ENCODE peak calls at places on chromosomes 7 and 10, in ten cellular contexts. One of them, this sample, is unnamed.

GRCh38 chr10:133292919-133293809 is 15.5 kb downstream of the TUBGCP2 start:
- DNase-seq in nephron progenitor cell: no peak
- DNase-seq in GM10248: no peak
- DNase-seq in dorsolateral prefrontal cortex: no peak
- DNase-seq in ovary: no peak
- DNase-seq in GM13977: no peak
- DNase-seq in epithelial cell of proximal tubule: no peak
- DNase-seq in Peyer's patch: no peak
- DNase-seq in lung: no peak
- DNase-seq in RWPE1: peak
- DNase-seq in this sample: no peak

GRCh38 chr7:77989981-77990566 is 191.5 kb downstream of the PHTF2 start:
- DNase-seq in nephron progenitor cell: no peak
- DNase-seq in GM10248: no peak
- DNase-seq in dorsolateral prefrontal cortex: no peak
- DNase-seq in ovary: no peak
- DNase-seq in GM13977: no peak
- DNase-seq in epithelial cell of proximal tubule: no peak
- DNase-seq in Peyer's patch: peak
- DNase-seq in lung: no peak
- DNase-seq in RWPE1: no peak
- DNase-seq in this sample: no peak

GRCh38 chr10:18216482-18216881 is 76.3 kb downstream of the CACNB2 start:
- DNase-seq in nephron progenitor cell: no peak
- DNase-seq in GM10248: no peak
- DNase-seq in dorsolateral prefrontal cortex: no peak
- DNase-seq in ovary: peak
- DNase-seq in GM13977: no peak
- DNase-seq in epithelial cell of proximal tubule: no peak
- DNase-seq in Peyer's patch: no peak
- DNase-seq in lung: no peak
- DNase-seq in RWPE1: no peak
- DNase-seq in this sample: no peak

GRCh38 chr10:127117125-127117524 is 79.3 kb downstream of the INSYN2A start:
- DNase-seq in nephron progenitor cell: peak
- DNase-seq in GM10248: no peak
- DNase-seq in dorsolateral prefrontal cortex: no peak
- DNase-seq in ovary: peak
- DNase-seq in GM13977: no peak
- DNase-seq in epithelial cell of proximal tubule: no peak
- DNase-seq in Peyer's patch: peak
- DNase-seq in lung: no peak
- DNase-seq in RWPE1: peak
- DNase-seq in this sample: peak

GRCh38 chr7:48299580-48300169 is 128.4 kb downstream of the ABCA13 start:
- DNase-seq in nephron progenitor cell: peak
- DNase-seq in GM10248: peak
- DNase-seq in dorsolateral prefrontal cortex: peak
- DNase-seq in ovary: peak
- DNase-seq in GM13977: peak
- DNase-seq in epithelial cell of proximal tubule: no peak
- DNase-seq in Peyer's patch: peak
- DNase-seq in lung: peak
- DNase-seq in RWPE1: peak
- DNase-seq in this sample: peak

GRCh38 chr10:98431016-98431415 is 15.7 kb downstream of the HPS1 start:
- DNase-seq in nephron progenitor cell: no peak
- DNase-seq in GM10248: no peak
- DNase-seq in dorsolateral prefrontal cortex: no peak
- DNase-seq in ovary: no peak
- DNase-seq in GM13977: peak
- DNase-seq in epithelial cell of proximal tubule: peak
- DNase-seq in Peyer's patch: no peak
- DNase-seq in lung: no peak
- DNase-seq in RWPE1: no peak
- DNase-seq in this sample: no peak

GRCh38 chr10:11118696-11119095 is 101.0 kb downstream of the CELF2 start:
- DNase-seq in nephron progenitor cell: no peak
- DNase-seq in GM10248: no peak
- DNase-seq in dorsolateral prefrontal cortex: no peak
- DNase-seq in ovary: no peak
- DNase-seq in GM13977: no peak
- DNase-seq in epithelial cell of proximal tubule: no peak
- DNase-seq in Peyer's patch: no peak
- DNase-seq in lung: no peak
- DNase-seq in RWPE1: no peak
- DNase-seq in this sample: no peak

GRCh38 chr7:39085590-39086049 is 107.9 kb downstream of the POU6F2 start:
- DNase-seq in nephron progenitor cell: peak
- DNase-seq in GM10248: no peak
- DNase-seq in dorsolateral prefrontal cortex: peak
- DNase-seq in ovary: no peak
- DNase-seq in GM13977: no peak
- DNase-seq in epithelial cell of proximal tubule: peak
- DNase-seq in Peyer's patch: no peak
- DNase-seq in lung: no peak
- DNase-seq in RWPE1: no peak
- DNase-seq in this sample: no peak

GRCh38 chr10:122157451-122157850 is 113.6 kb upstream of the BTBD16 start:
- DNase-seq in nephron progenitor cell: no peak
- DNase-seq in GM10248: no peak
- DNase-seq in dorsolateral prefrontal cortex: no peak
- DNase-seq in ovary: no peak
- DNase-seq in GM13977: no peak
- DNase-seq in epithelial cell of proximal tubule: no peak
- DNase-seq in Peyer's patch: no peak
- DNase-seq in lung: no peak
- DNase-seq in RWPE1: no peak
- DNase-seq in this sample: no peak

GRCh38 chr7:133183042-133183441 is 69.8 kb upstream of the EXOC4 start:
- DNase-seq in nephron progenitor cell: no peak
- DNase-seq in GM10248: no peak
- DNase-seq in dorsolateral prefrontal cortex: no peak
- DNase-seq in ovary: no peak
- DNase-seq in GM13977: no peak
- DNase-seq in epithelial cell of proximal tubule: no peak
- DNase-seq in Peyer's patch: no peak
- DNase-seq in lung: no peak
- DNase-seq in RWPE1: no peak
- DNase-seq in this sample: no peak

GRCh38 chr7:84372155-84372621 is 177.6 kb upstream of the SEMA3A start:
- DNase-seq in nephron progenitor cell: no peak
- DNase-seq in GM10248: no peak
- DNase-seq in dorsolateral prefrontal cortex: no peak
- DNase-seq in ovary: no peak
- DNase-seq in GM13977: no peak
- DNase-seq in epithelial cell of proximal tubule: peak
- DNase-seq in Peyer's patch: no peak
- DNase-seq in lung: no peak
- DNase-seq in RWPE1: peak
- DNase-seq in this sample: peak

GRCh38 chr7:142438235-142438922 is 180.5 kb upstream of the PRSS58 start:
- DNase-seq in nephron progenitor cell: peak
- DNase-seq in GM10248: peak
- DNase-seq in dorsolateral prefrontal cortex: no peak
- DNase-seq in ovary: no peak
- DNase-seq in GM13977: peak
- DNase-seq in epithelial cell of proximal tubule: no peak
- DNase-seq in Peyer's patch: peak
- DNase-seq in lung: no peak
- DNase-seq in RWPE1: no peak
- DNase-seq in this sample: no peak

GRCh38 chr7:81632418-81632817 is 137.4 kb downstream of the HGF start:
- DNase-seq in nephron progenitor cell: no peak
- DNase-seq in GM10248: no peak
- DNase-seq in dorsolateral prefrontal cortex: no peak
- DNase-seq in ovary: no peak
- DNase-seq in GM13977: no peak
- DNase-seq in epithelial cell of proximal tubule: no peak
- DNase-seq in Peyer's patch: no peak
- DNase-seq in lung: no peak
- DNase-seq in RWPE1: peak
- DNase-seq in this sample: no peak

GRCh38 chr7:80232969-80233724 is 98.5 kb downstream of the GNAI1 start:
- DNase-seq in nephron progenitor cell: no peak
- DNase-seq in GM10248: no peak
- DNase-seq in dorsolateral prefrontal cortex: no peak
- DNase-seq in ovary: no peak
- DNase-seq in GM13977: no peak
- DNase-seq in epithelial cell of proximal tubule: no peak
- DNase-seq in Peyer's patch: no peak
- DNase-seq in lung: no peak
- DNase-seq in RWPE1: no peak
- DNase-seq in this sample: no peak

GRCh38 chr10:115826391-115826790 is 446.6 kb downstream of the GFRA1 start:
- DNase-seq in nephron progenitor cell: no peak
- DNase-seq in GM10248: no peak
- DNase-seq in dorsolateral prefrontal cortex: no peak
- DNase-seq in ovary: no peak
- DNase-seq in GM13977: no peak
- DNase-seq in epithelial cell of proximal tubule: no peak
- DNase-seq in Peyer's patch: no peak
- DNase-seq in lung: no peak
- DNase-seq in RWPE1: no peak
- DNase-seq in this sample: no peak

GRCh38 chr10:106619353-106619752 is 545.2 kb downstream of the SORCS1 start:
- DNase-seq in nephron progenitor cell: no peak
- DNase-seq in GM10248: no peak
- DNase-seq in dorsolateral prefrontal cortex: no peak
- DNase-seq in ovary: no peak
- DNase-seq in GM13977: no peak
- DNase-seq in epithelial cell of proximal tubule: no peak
- DNase-seq in Peyer's patch: no peak
- DNase-seq in lung: no peak
- DNase-seq in RWPE1: no peak
- DNase-seq in this sample: no peak

GRCh38 chr10:110985497-110986270 is 66.3 kb downstream of the SHOC2 start:
- DNase-seq in nephron progenitor cell: no peak
- DNase-seq in GM10248: no peak
- DNase-seq in dorsolateral prefrontal cortex: no peak
- DNase-seq in ovary: no peak
- DNase-seq in GM13977: no peak
- DNase-seq in epithelial cell of proximal tubule: no peak
- DNase-seq in Peyer's patch: no peak
- DNase-seq in lung: no peak
- DNase-seq in RWPE1: no peak
- DNase-seq in this sample: no peak

GRCh38 chr7:44473295-44473694 is 17.2 kb downstream of the NUDCD3 start:
- DNase-seq in nephron progenitor cell: no peak
- DNase-seq in GM10248: no peak
- DNase-seq in dorsolateral prefrontal cortex: no peak
- DNase-seq in ovary: no peak
- DNase-seq in GM13977: no peak
- DNase-seq in epithelial cell of proximal tubule: peak
- DNase-seq in Peyer's patch: no peak
- DNase-seq in lung: no peak
- DNase-seq in RWPE1: peak
- DNase-seq in this sample: no peak

GRCh38 chr10:106175760-106176377 is 988.6 kb downstream of the SORCS1 start:
- DNase-seq in nephron progenitor cell: no peak
- DNase-seq in GM10248: peak
- DNase-seq in dorsolateral prefrontal cortex: no peak
- DNase-seq in ovary: no peak
- DNase-seq in GM13977: peak
- DNase-seq in epithelial cell of proximal tubule: no peak
- DNase-seq in Peyer's patch: no peak
- DNase-seq in lung: no peak
- DNase-seq in RWPE1: peak
- DNase-seq in this sample: no peak

GRCh38 chr10:69663548-69663947 is 33.5 kb downstream of the FAM241B start:
- DNase-seq in nephron progenitor cell: no peak
- DNase-seq in GM10248: no peak
- DNase-seq in dorsolateral prefrontal cortex: no peak
- DNase-seq in ovary: no peak
- DNase-seq in GM13977: no peak
- DNase-seq in epithelial cell of proximal tubule: no peak
- DNase-seq in Peyer's patch: no peak
- DNase-seq in lung: no peak
- DNase-seq in RWPE1: no peak
- DNase-seq in this sample: no peak
- TF ChIP-seq CTCF in nephron progenitor cell: peak
- TF ChIP-seq CTCF in GM10248: no peak
- TF ChIP-seq CTCF in dorsolateral prefrontal cortex: no peak
- TF ChIP-seq CTCF in ovary: no peak
- TF ChIP-seq CTCF in GM13977: no peak
- TF ChIP-seq CTCF in epithelial cell of proximal tubule: no peak
- TF ChIP-seq CTCF in Peyer's patch: no peak
- TF ChIP-seq CTCF in lung: no peak
- TF ChIP-seq CTCF in RWPE1: no peak
- TF ChIP-seq CTCF in this sample: no peak

GRCh38 chr7:16926283-16926682 is 44.5 kb upstream of the AGR3 start:
- DNase-seq in nephron progenitor cell: no peak
- DNase-seq in GM10248: no peak
- DNase-seq in dorsolateral prefrontal cortex: no peak
- DNase-seq in ovary: no peak
- DNase-seq in GM13977: no peak
- DNase-seq in epithelial cell of proximal tubule: no peak
- DNase-seq in Peyer's patch: peak
- DNase-seq in lung: no peak
- DNase-seq in RWPE1: no peak
- DNase-seq in this sample: no peak
- TF ChIP-seq CTCF in nephron progenitor cell: peak
- TF ChIP-seq CTCF in GM10248: peak
- TF ChIP-seq CTCF in dorsolateral prefrontal cortex: peak
- TF ChIP-seq CTCF in ovary: no peak
- TF ChIP-seq CTCF in GM13977: peak
- TF ChIP-seq CTCF in epithelial cell of proximal tubule: peak
- TF ChIP-seq CTCF in Peyer's patch: peak
- TF ChIP-seq CTCF in lung: peak
- TF ChIP-seq CTCF in RWPE1: peak
- TF ChIP-seq CTCF in this sample: peak

GRCh38 chr10:6786579-6787031 is 206.5 kb upstream of the PRKCQ start:
- DNase-seq in nephron progenitor cell: no peak
- DNase-seq in GM10248: no peak
- DNase-seq in dorsolateral prefrontal cortex: peak
- DNase-seq in ovary: no peak
- DNase-seq in GM13977: no peak
- DNase-seq in epithelial cell of proximal tubule: peak
- DNase-seq in Peyer's patch: no peak
- DNase-seq in lung: no peak
- DNase-seq in RWPE1: peak
- DNase-seq in this sample: peak
- TF ChIP-seq CTCF in nephron progenitor cell: no peak
- TF ChIP-seq CTCF in GM10248: no peak
- TF ChIP-seq CTCF in dorsolateral prefrontal cortex: peak
- TF ChIP-seq CTCF in ovary: no peak
- TF ChIP-seq CTCF in GM13977: no peak
- TF ChIP-seq CTCF in epithelial cell of proximal tubule: peak
- TF ChIP-seq CTCF in Peyer's patch: no peak
- TF ChIP-seq CTCF in lung: no peak
- TF ChIP-seq CTCF in RWPE1: no peak
- TF ChIP-seq CTCF in this sample: peak

DNA sequence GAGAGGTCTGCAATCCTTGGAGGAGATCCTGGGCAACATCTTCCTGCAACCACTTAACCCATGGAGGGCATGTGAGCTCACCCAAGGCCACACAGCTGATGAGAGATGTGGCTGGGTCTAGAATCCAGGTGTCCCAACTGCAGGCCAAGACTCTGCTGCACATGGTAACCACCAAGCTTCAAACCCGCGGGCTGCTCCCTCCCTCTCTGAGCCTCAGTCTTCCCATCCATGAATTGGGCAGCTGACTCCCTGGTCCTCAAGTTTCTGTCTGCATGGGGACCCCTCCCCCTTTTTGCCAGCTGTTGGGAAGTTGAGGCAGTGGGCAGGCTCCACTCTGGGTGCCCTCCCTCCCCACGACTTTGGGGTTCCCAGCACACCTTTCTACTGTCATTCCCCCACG is 20.9 kb upstream of the INMT start:
- DNase-seq in nephron progenitor cell: no peak
- DNase-seq in GM10248: no peak
- DNase-seq in dorsolateral prefrontal cortex: no peak
- DNase-seq in ovary: no peak
- DNase-seq in GM13977: no peak
- DNase-seq in epithelial cell of proximal tubule: no peak
- DNase-seq in Peyer's patch: no peak
- DNase-seq in lung: no peak
- DNase-seq in RWPE1: no peak
- DNase-seq in this sample: no peak
- TF ChIP-seq CTCF in nephron progenitor cell: no peak
- TF ChIP-seq CTCF in GM10248: no peak
- TF ChIP-seq CTCF in dorsolateral prefrontal cortex: no peak
- TF ChIP-seq CTCF in ovary: no peak
- TF ChIP-seq CTCF in GM13977: no peak
- TF ChIP-seq CTCF in epithelial cell of proximal tubule: no peak
- TF ChIP-seq CTCF in Peyer's patch: no peak
- TF ChIP-seq CTCF in lung: no peak
- TF ChIP-seq CTCF in RWPE1: no peak
- TF ChIP-seq CTCF in this sample: no peak